ENCODE peak calls at places on chromosomes 13 and 19, in five cellular contexts. One of them, this sample, is unnamed.

GRCh38 chr13:26867451-26868067 is 107.0 kb upstream of the GPR12 start:
- DNase-seq in PC-3: peak; percentile 38
- DNase-seq in HCT116: no peak
- DNase-seq in neural progenitor cell: peak; percentile 46
- DNase-seq in GM23338: peak; percentile 39
- DNase-seq in this sample: peak; percentile 53

GRCh38 chr19:31149306-31149975 is 199.8 kb downstream of the TSHZ3 start:
- DNase-seq in PC-3: no peak
- DNase-seq in HCT116: no peak
- DNase-seq in neural progenitor cell: peak; percentile 56
- DNase-seq in GM23338: no peak
- DNase-seq in this sample: no peak

GRCh38 chr13:76647550-76647949 is 238.7 kb downstream of the KCTD12 start:
- DNase-seq in PC-3: no peak
- DNase-seq in HCT116: no peak
- DNase-seq in neural progenitor cell: no peak
- DNase-seq in GM23338: no peak
- DNase-seq in this sample: no peak

GRCh38 chr13:36712785-36713184 is 39.0 kb downstream of the SERTM1 start:
- DNase-seq in PC-3: peak; percentile 18
- DNase-seq in HCT116: no peak
- DNase-seq in neural progenitor cell: no peak
- DNase-seq in GM23338: no peak
- DNase-seq in this sample: peak; percentile 24

GRCh38 chr19:40265055-40265762 is 19.9 kb downstream of the AKT2 start:
- DNase-seq in PC-3: no peak
- DNase-seq in HCT116: no peak
- DNase-seq in neural progenitor cell: no peak
- DNase-seq in GM23338: no peak
- DNase-seq in this sample: no peak

GRCh38 chr13:44930907-44931676 is 58.2 kb downstream of the NUFIP1 start:
- DNase-seq in PC-3: peak; percentile 27
- DNase-seq in HCT116: no peak
- DNase-seq in neural progenitor cell: peak; percentile 14
- DNase-seq in GM23338: peak; percentile 50
- DNase-seq in this sample: no peak

GRCh38 chr19:4374451-4375163 is 25.7 kb downstream of the SH3GL1 start:
- DNase-seq in PC-3: peak; percentile 90
- DNase-seq in HCT116: peak; percentile 63
- DNase-seq in neural progenitor cell: no peak
- DNase-seq in GM23338: no peak
- DNase-seq in this sample: peak; percentile 86

GRCh38 chr19:18317998-18318800 is 4.7 kb downstream of the LSM4 start:
- DNase-seq in PC-3: no peak
- DNase-seq in HCT116: no peak
- DNase-seq in neural progenitor cell: no peak
- DNase-seq in GM23338: no peak
- DNase-seq in this sample: no peak

GRCh38 chr13:27182844-27183497 is 11.4 kb upstream of the USP12 start:
- DNase-seq in PC-3: peak; percentile 94
- DNase-seq in HCT116: peak; percentile 78
- DNase-seq in neural progenitor cell: no peak
- DNase-seq in GM23338: no peak
- DNase-seq in this sample: peak; percentile 52

GRCh38 chr19:7645159-7645558 is 8.2 kb downstream of the STXBP2 start:
- DNase-seq in PC-3: no peak
- DNase-seq in HCT116: no peak
- DNase-seq in neural progenitor cell: no peak
- DNase-seq in GM23338: no peak
- DNase-seq in this sample: no peak

DNA sequence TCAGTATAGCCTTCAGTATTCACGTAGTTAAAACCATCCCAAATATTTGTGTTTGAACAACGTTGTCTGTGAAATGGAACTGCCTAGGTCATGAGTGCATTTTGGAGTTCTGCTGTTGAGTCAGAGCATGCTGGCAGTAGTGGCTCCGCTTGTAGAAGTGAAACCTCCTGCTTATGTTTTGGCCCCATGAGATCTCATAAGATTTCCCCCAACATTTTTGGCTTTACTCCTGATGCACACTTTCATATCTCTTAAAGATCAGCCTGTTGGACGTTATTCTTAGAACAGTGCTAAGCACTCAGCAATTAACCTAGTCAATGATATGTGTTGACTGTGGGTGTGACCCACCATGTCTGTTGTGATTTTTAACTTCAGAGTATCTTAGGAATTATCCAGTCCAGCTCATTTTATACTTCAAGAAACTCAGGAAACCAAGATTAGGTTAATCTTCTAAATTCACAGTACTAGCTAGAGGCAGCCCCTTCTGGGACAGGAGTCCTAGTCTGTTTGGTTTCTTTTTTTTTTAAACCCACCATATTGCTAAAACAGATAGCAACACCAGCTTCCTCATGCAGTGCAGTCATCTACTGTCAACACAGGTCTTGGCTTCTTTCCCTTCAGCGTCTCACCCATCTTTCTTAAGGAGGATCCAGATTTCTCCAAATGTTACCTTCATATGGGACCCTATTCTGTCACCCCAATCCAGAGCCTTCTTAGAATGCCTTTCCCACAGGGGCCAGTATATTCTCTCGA is 26.2 kb downstream of the RAP2A start:
- DNase-seq in PC-3: no peak
- DNase-seq in HCT116: no peak
- DNase-seq in neural progenitor cell: no peak
- DNase-seq in GM23338: no peak
- DNase-seq in this sample: no peak
- H3K4me2 ChIP-seq in PC-3: no peak overlapping the region
- H3K4me2 ChIP-seq in HCT116: no peak overlapping the region
- H3K4me2 ChIP-seq in neural progenitor cell: no peak overlapping the region
- H3K4me2 ChIP-seq in GM23338: no peak overlapping the region
- H3K4me2 ChIP-seq in this sample: peak overlapping the region; percentile 24

GRCh38 chr13:70568571-70568970 is 460.3 kb upstream of the KLHL1 start:
- DNase-seq in PC-3: peak; percentile 70
- DNase-seq in HCT116: peak; percentile 19
- DNase-seq in neural progenitor cell: peak; percentile 53
- DNase-seq in GM23338: peak; percentile 63
- DNase-seq in this sample: peak; percentile 61
- TF ChIP-seq EZH2phosphoT487 in PC-3: no peak
- TF ChIP-seq EZH2phosphoT487 in HCT116: no peak
- TF ChIP-seq EZH2phosphoT487 in neural progenitor cell: no peak
- TF ChIP-seq EZH2phosphoT487 in GM23338: no peak
- TF ChIP-seq EZH2phosphoT487 in this sample: no peak

GRCh38 chr19:6374179-6374709 is 1.5 kb downstream of the PSPN start:
- DNase-seq in PC-3: no peak
- DNase-seq in HCT116: no peak
- DNase-seq in neural progenitor cell: no peak
- DNase-seq in GM23338: no peak
- DNase-seq in this sample: no peak
- TF ChIP-seq CTCF in PC-3: no peak
- TF ChIP-seq CTCF in HCT116: no peak
- TF ChIP-seq CTCF in neural progenitor cell: no peak
- TF ChIP-seq CTCF in GM23338: no peak
- TF ChIP-seq CTCF in this sample: no peak

DNA sequence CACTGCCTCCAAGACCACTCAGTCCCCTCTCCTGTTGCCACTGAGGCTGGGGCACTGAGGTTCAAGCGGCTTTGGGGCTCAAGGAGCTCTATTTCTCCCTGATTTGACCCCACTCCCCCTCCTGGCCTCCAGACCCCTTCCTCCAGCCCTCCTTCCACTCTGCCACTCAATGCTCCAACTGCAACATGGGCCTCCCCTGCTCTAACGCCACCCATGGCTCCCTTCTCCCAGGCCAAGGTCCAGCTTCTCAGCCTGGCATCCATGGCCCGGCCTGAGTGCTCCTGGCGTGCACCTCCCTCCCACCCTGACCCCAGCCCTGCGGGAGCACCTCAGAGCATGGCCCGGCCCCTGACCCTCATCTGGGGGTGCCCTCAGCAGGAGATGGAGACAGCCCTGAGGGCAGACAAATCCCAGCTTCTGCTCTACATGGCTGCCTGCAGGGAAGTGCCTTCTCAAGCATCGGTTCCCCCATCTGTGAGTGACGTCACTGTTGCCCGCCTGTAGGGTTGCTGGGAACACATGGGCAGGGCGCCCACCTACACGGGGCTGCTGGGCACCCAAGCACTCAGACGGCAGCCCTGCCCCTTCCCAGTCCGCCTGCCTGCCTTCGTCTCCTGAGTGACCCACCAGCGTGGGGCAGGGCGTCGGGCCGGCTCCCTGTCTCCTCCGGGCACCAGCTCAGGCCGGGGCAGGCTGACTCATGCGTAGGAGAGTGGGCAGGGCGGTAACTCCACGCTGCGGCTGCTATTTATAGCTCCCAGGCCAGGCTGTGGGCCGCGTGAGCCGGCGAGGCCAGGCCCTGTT is 1.6 kb upstream of the DIRAS1 start:
- DNase-seq in PC-3: peak; percentile 54
- DNase-seq in HCT116: no peak
- DNase-seq in neural progenitor cell: no peak
- DNase-seq in GM23338: peak; percentile 29
- DNase-seq in this sample: peak; percentile 64
- H3K4me2 ChIP-seq in PC-3: peak overlapping the region; percentile 56
- H3K4me2 ChIP-seq in HCT116: peak overlapping the region; percentile 81
- H3K4me2 ChIP-seq in neural progenitor cell: no peak overlapping the region
- H3K4me2 ChIP-seq in GM23338: no peak overlapping the region
- H3K4me2 ChIP-seq in this sample: no peak overlapping the region

DNA sequence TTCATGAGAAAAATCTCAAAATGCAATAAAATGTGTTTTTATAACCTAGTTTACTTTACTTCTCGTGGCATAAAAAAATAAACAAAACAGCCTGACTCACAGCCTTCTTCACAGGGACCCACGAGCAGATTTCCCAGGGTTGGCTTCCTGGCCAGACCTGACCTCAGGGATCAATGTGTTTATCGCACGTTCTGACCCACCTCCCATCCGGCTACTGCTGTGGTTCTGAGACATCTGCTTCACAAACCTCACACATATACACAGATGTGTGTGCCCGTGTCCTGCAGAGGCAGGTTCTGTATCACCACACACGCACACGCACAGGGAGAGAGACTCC is 118.3 kb downstream of the COL4A2 start:
- DNase-seq in PC-3: no peak
- DNase-seq in HCT116: no peak
- DNase-seq in neural progenitor cell: no peak
- DNase-seq in GM23338: no peak
- DNase-seq in this sample: no peak
- TF ChIP-seq EZH2phosphoT487 in PC-3: no peak
- TF ChIP-seq EZH2phosphoT487 in HCT116: no peak
- TF ChIP-seq EZH2phosphoT487 in neural progenitor cell: no peak
- TF ChIP-seq EZH2phosphoT487 in GM23338: no peak
- TF ChIP-seq EZH2phosphoT487 in this sample: no peak

GRCh38 chr19:2575734-2576481 is 100.0 kb downstream of the GADD45B start:
- DNase-seq in PC-3: no peak
- DNase-seq in HCT116: no peak
- DNase-seq in neural progenitor cell: no peak
- DNase-seq in GM23338: no peak
- DNase-seq in this sample: peak; percentile 68

GRCh38 chr19:2579678-2580280 is 103.9 kb downstream of the GADD45B start:
- DNase-seq in PC-3: no peak
- DNase-seq in HCT116: no peak
- DNase-seq in neural progenitor cell: no peak
- DNase-seq in GM23338: no peak
- DNase-seq in this sample: no peak

GRCh38 chr19:2578911-2579677 is 103.2 kb downstream of the GADD45B start:
- DNase-seq in PC-3: peak; percentile 87
- DNase-seq in HCT116: peak; percentile 78
- DNase-seq in neural progenitor cell: peak; percentile 93
- DNase-seq in GM23338: peak; percentile 93
- DNase-seq in this sample: peak; percentile 93

GRCh38 chr19:2578391-2578826 is 102.5 kb downstream of the GADD45B start:
- DNase-seq in PC-3: peak; percentile 52
- DNase-seq in HCT116: no peak
- DNase-seq in neural progenitor cell: peak; percentile 43
- DNase-seq in GM23338: peak; percentile 69
- DNase-seq in this sample: peak; percentile 52

DNA sequence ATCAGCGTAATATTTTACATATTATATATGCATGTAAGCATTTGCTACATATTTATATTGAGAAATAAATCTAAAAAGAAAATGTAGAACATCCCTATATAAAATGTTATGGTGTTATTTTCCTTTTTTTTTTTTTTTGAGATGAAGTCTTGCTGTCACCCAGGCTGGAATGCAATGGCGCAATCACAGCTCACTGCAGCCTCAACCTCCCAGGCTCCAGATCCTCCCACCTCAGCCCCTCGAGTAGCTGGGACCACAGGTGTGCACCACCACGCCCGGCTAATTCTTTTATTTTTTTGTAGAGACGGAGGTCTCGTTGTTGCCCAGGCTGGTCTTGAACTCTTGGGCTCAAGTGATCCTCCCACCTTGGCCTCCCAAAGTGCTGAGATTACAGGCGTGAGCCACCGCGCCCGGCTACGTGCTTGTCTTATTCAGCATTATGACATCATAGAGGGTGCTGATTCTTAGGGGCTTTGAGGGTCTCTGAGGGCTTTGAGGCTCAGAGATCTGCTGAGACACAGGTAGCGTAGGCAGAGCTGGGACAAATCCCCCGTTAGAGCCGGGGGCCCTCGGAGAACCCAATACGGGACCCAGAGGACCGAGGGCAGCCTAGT is 101.9 kb downstream of the GADD45B start:
- DNase-seq in PC-3: no peak
- DNase-seq in HCT116: no peak
- DNase-seq in neural progenitor cell: no peak
- DNase-seq in GM23338: no peak
- DNase-seq in this sample: no peak
- TF ChIP-seq CTCF in PC-3: no peak
- TF ChIP-seq CTCF in HCT116: no peak
- TF ChIP-seq CTCF in neural progenitor cell: no peak
- TF ChIP-seq CTCF in GM23338: no peak
- TF ChIP-seq CTCF in this sample: no peak

GRCh38 chr13:21148557-21149258 is 27.6 kb downstream of the SKA3 start:
- DNase-seq in PC-3: no peak
- DNase-seq in HCT116: no peak
- DNase-seq in neural progenitor cell: no peak
- DNase-seq in GM23338: peak; percentile 31
- DNase-seq in this sample: no peak

GRCh38 chr13:21150013-21150412 is 26.3 kb downstream of the SKA3 start:
- DNase-seq in PC-3: no peak
- DNase-seq in HCT116: no peak
- DNase-seq in neural progenitor cell: no peak
- DNase-seq in GM23338: no peak
- DNase-seq in this sample: no peak

GRCh38 chr13:21149568-21149967 is 26.8 kb downstream of the SKA3 start:
- DNase-seq in PC-3: no peak
- DNase-seq in HCT116: no peak
- DNase-seq in neural progenitor cell: no peak
- DNase-seq in GM23338: no peak
- DNase-seq in this sample: no peak

GRCh38 chr13:21147827-21148226 is 28.5 kb downstream of the SKA3 start:
- DNase-seq in PC-3: no peak
- DNase-seq in HCT116: no peak
- DNase-seq in neural progenitor cell: no peak
- DNase-seq in GM23338: peak; percentile 32
- DNase-seq in this sample: no peak

GRCh38 chr13:21152251-21152899 is 24.0 kb downstream of the SKA3 start:
- DNase-seq in PC-3: no peak
- DNase-seq in HCT116: no peak
- DNase-seq in neural progenitor cell: peak; percentile 14
- DNase-seq in GM23338: peak; percentile 48
- DNase-seq in this sample: no peak
- H3K4me2 ChIP-seq in PC-3: no peak overlapping the region
- H3K4me2 ChIP-seq in HCT116: no peak overlapping the region
- H3K4me2 ChIP-seq in neural progenitor cell: no peak overlapping the region
- H3K4me2 ChIP-seq in GM23338: no peak overlapping the region
- H3K4me2 ChIP-seq in this sample: no peak overlapping the region

This sample was measured in hepatocyte.